ENCODE peak calls at places on chromosomes 6 and 20, in eight cellular contexts. D is left kidney, K is tibial nerve, F is ovary, V is brain microvascular endothelial cell, H is bronchial epithelial cell, N is pulmonary artery endothelial cell, M is NCI-H510A. T is an unnamed sample.

GRCh38 chr20:45779011-45779915 is 12.4 kb downstream of the WFDC3 start:
- DNase-seq in F (peak; percentile 88), H (peak; percentile 99), K (peak; percentile 90), V (peak; percentile 98), N (peak; percentile 75), D (peak; percentile 5), M (no peak), T (no peak)

GRCh38 chr6:117222861-117223260 is 42.5 kb upstream of the VGLL2 start:
- DNase-seq in H (peak; percentile 6), K (no peak), V (no peak), M (no peak), F (no peak), N (no peak), D (no peak), T (no peak)

GRCh38 chr6:137415127-137415833 is 78.9 kb downstream of the OLIG3 start:
- DNase-seq in D (peak; percentile 87), H (peak; percentile 71), N (peak; percentile 11), F (peak; percentile 31), K (peak; percentile 64), M (peak; percentile 0), V (peak; percentile 76), T (peak; percentile 50)

GRCh38 chr6:34709386-34709785 is 12.8 kb upstream of the ILRUN start:
- DNase-seq in K (no peak), H (no peak), N (no peak), V (peak; percentile 18), M (no peak), F (peak; percentile 89), D (peak; percentile 89), T (no peak)

GRCh38 chr6:84764332-84765049 is at the start of gene TBX18:
- DNase-seq in V (peak; percentile 100), D (peak; percentile 97), M (peak; percentile 79), K (peak; percentile 97), N (peak; percentile 99), H (peak; percentile 91), F (peak; percentile 79), T (no peak)

GRCh38 chr6:34146801-34147592 is 1.1 kb upstream of the GRM4 start:
- DNase-seq in M (no peak), H (peak; percentile 59), N (no peak), D (no peak), V (no peak), K (no peak), F (no peak), T (no peak)

GRCh38 chr6:108737594-108738546 is 110.4 kb upstream of the ARMC2 start:
- DNase-seq in K (peak; percentile 37), F (no peak), M (no peak), V (peak; percentile 99), D (no peak), N (peak; percentile 60), H (peak; percentile 100), T (no peak)

GRCh38 chr20:59525500-59526241 is 78.7 kb upstream of the PHACTR3 start:
- DNase-seq in H (no peak), M (no peak), K (peak; percentile 41), V (peak; percentile 40), D (peak; percentile 87), N (no peak), F (peak; percentile 28), T (peak; percentile 76)

GRCh38 chr6:3625980-3626533 is 125.5 kb downstream of the PXDC1 start:
- DNase-seq in F (no peak), V (no peak), K (no peak), N (no peak), D (no peak), H (no peak), M (no peak), T (no peak)

GRCh38 chr20:63745961-63746765 is 6.6 kb downstream of the SLC2A4RG start:
- DNase-seq in N (no peak), K (no peak), M (no peak), H (no peak), D (no peak), V (no peak), F (peak; percentile 23), T (peak; percentile 41)

GRCh38 chr6:131068165-131068564 is 5.1 kb upstream of the EPB41L2 start:
- DNase-seq in K (no peak), F (no peak), N (no peak), M (no peak), D (no peak), H (no peak), V (no peak), T (no peak)

GRCh38 chr20:24470031-24470781 is 777 bp downstream of the SYNDIG1 start:
- DNase-seq in D (peak; percentile 42), M (no peak), N (no peak), V (no peak), H (no peak), K (no peak), F (no peak), T (no peak)

GRCh38 chr6:73515204-73516101 is 5.4 kb downstream of the EEF1A1 start:
- DNase-seq in K (peak; percentile 60), V (no peak), D (peak; percentile 82), M (no peak), H (peak; percentile 81), F (peak; percentile 46), N (peak; percentile 57), T (no peak)

GRCh38 chr6:80742481-80742880 is 636.0 kb downstream of the BCKDHB start:
- DNase-seq in M (no peak), N (no peak), D (peak; percentile 32), V (peak; percentile 33), F (no peak), K (no peak), H (peak; percentile 32), T (peak; percentile 7)

GRCh38 chr20:24917797-24918578 is 31.1 kb upstream of the CST7 start:
- DNase-seq in D (peak; percentile 92), N (no peak), F (peak; percentile 61), K (peak; percentile 66), M (peak; percentile 35), V (peak; percentile 61), H (peak; percentile 29), T (peak; percentile 85)

GRCh38 chr20:48737463-48738093 is 90.2 kb downstream of the PREX1 start:
- DNase-seq in N (no peak), K (no peak), F (no peak), M (no peak), V (no peak), D (no peak), H (no peak), T (no peak)

GRCh38 chr6:12071064-12071615 is 59.0 kb downstream of the HIVEP1 start:
- DNase-seq in N (no peak), H (peak; percentile 52), D (no peak), M (no peak), K (no peak), F (no peak), V (no peak), T (no peak)

GRCh38 chr6:105926318-105926717 is 159.8 kb upstream of the PRDM1 start:
- DNase-seq in D (no peak), K (no peak), V (no peak), F (no peak), N (no peak), M (no peak), H (no peak), T (no peak)

GRCh38 chr6:112563368-112563767 is 216.2 kb downstream of the RFPL4B start:
- DNase-seq in V (peak; percentile 65), H (peak; percentile 18), M (no peak), N (no peak), D (peak; percentile 53), F (no peak), K (no peak), T (peak; percentile 13)

GRCh38 chr20:41249371-41249770 is 68.2 kb downstream of the ZHX3 start:
- DNase-seq in V (peak; percentile 92), H (peak; percentile 87), K (peak; percentile 67), F (peak; percentile 78), N (peak; percentile 83), M (no peak), D (peak; percentile 63), T (no peak)

GRCh38 chr6:74936886-74937285 is 269.0 kb downstream of the COL12A1 start:
- DNase-seq in N (no peak), F (no peak), M (no peak), H (peak; percentile 61), D (no peak), V (no peak), K (no peak), T (no peak)

GRCh38 chr20:6075428-6076219 is 21.8 kb upstream of the LRRN4 start:
- DNase-seq in V (no peak), K (no peak), H (no peak), N (no peak), M (no peak), F (peak; percentile 70), D (no peak), T (no peak)

GRCh38 chr20:48567145-48567544 is 260.7 kb downstream of the PREX1 start:
- DNase-seq in M (no peak), F (no peak), K (no peak), V (no peak), H (no peak), D (no peak), N (no peak), T (no peak)

GRCh38 chr6:146670161-146670560 is 71.4 kb downstream of the ADGB start:
- DNase-seq in H (no peak), M (no peak), K (no peak), N (no peak), F (no peak), D (no peak), V (no peak), T (no peak)

GRCh38 chr20:11995750-11996567 is 78.3 kb downstream of the BTBD3 start:
- DNase-seq in D (peak; percentile 70), N (no peak), F (no peak), V (no peak), M (no peak), H (no peak), K (peak; percentile 5), T (no peak)

GRCh38 chr20:54002056-54002575 is 68.3 kb downstream of the BCAS1 start:
- DNase-seq in F (no peak), K (no peak), D (no peak), H (no peak), N (no peak), M (no peak), V (no peak), T (no peak)